ENCODE peak calls at places on chromosome 13, in five cellular contexts. W, B, R, Z and A are unnamed samples.

GRCh38 chr13:27012482-27013197 is 159.0 kb downstream of the USP12 start:
- DNase-seq in W (no peak), B (peak; percentile 16), R (no peak), Z (no peak), A (no peak)

GRCh38 chr13:43094901-43095300 is 71.5 kb downstream of the DNAJC15 start:
- DNase-seq in W (no peak), B (no peak), R (no peak), Z (no peak), A (no peak)

GRCh38 chr13:81184556-81185265 is 843.8 kb upstream of the SPRY2 start:
- DNase-seq in W (no peak), B (no peak), R (no peak), Z (no peak), A (no peak)

GRCh38 chr13:81540777-81541176 is 1199.9 kb upstream of the SPRY2 start:
- DNase-seq in W (no peak), B (no peak), R (no peak), Z (peak; percentile 19), A (no peak)

GRCh38 chr13:92260363-92260762 is 861.9 kb downstream of the GPC5 start:
- DNase-seq in W (no peak), B (no peak), R (no peak), Z (no peak), A (peak; percentile 6)

GRCh38 chr13:29573190-29573589 is 22.3 kb downstream of the SLC7A1 start:
- DNase-seq in W (peak; percentile 78), B (peak; percentile 36), R (no peak), Z (no peak), A (no peak)

GRCh38 chr13:42064259-42064658 is 15.8 kb downstream of the DGKH start:
- DNase-seq in W (no peak), B (no peak), R (no peak), Z (no peak), A (no peak)

GRCh38 chr13:77034883-77035282 is 7.9 kb upstream of the FBXL3 start:
- DNase-seq in W (no peak), B (no peak), R (no peak), Z (no peak), A (no peak)

GRCh38 chr13:48586591-48587103 is 53.8 kb upstream of the RCBTB2 start:
- DNase-seq in W (peak; percentile 21), B (no peak), R (no peak), Z (peak; percentile 28), A (no peak)

GRCh38 chr13:40446365-40446764 is 220.1 kb downstream of the FOXO1 start:
- DNase-seq in W (no peak), B (no peak), R (no peak), Z (no peak), A (no peak)

GRCh38 chr13:42350141-42350540 is 78.2 kb downstream of the AKAP11 start:
- DNase-seq in W (no peak), B (no peak), R (no peak), Z (no peak), A (no peak)

GRCh38 chr13:49584771-49585182 is 581 bp downstream of the RCBTB1 start:
- DNase-seq in W (no peak), B (no peak), R (no peak), Z (no peak), A (no peak)

GRCh38 chr13:48456546-48456945 is 43.6 kb upstream of the LPAR6 start:
- DNase-seq in W (no peak), B (no peak), R (no peak), Z (no peak), A (no peak)

GRCh38 chr13:76711515-76712182 is 174.6 kb downstream of the KCTD12 start:
- DNase-seq in W (no peak), B (peak; percentile 26), R (no peak), Z (no peak), A (no peak)

GRCh38 chr13:25633108-25633507 is 261.3 kb downstream of the ATP8A2 start:
- DNase-seq in W (no peak), B (no peak), R (no peak), Z (no peak), A (no peak)

GRCh38 chr13:40302351-40302750 is 364.1 kb downstream of the FOXO1 start:
- DNase-seq in W (no peak), B (no peak), R (no peak), Z (no peak), A (no peak)

GRCh38 chr13:93039131-93039530 is 187.5 kb upstream of the GPC6 start:
- DNase-seq in W (no peak), B (no peak), R (no peak), Z (no peak), A (no peak)

GRCh38 chr13:81487151-81487550 is 1146.2 kb upstream of the SPRY2 start:
- DNase-seq in W (peak; percentile 35), B (no peak), R (peak; percentile 16), Z (peak; percentile 63), A (peak; percentile 28)

GRCh38 chr13:91647361-91647970 is 249.0 kb downstream of the GPC5 start:
- DNase-seq in W (peak; percentile 9), B (no peak), R (peak; percentile 53), Z (peak; percentile 61), A (peak; percentile 49)

GRCh38 chr13:102033316-102033715 is 368.5 kb downstream of the FGF14 start:
- DNase-seq in W (no peak), B (no peak), R (peak; percentile 52), Z (no peak), A (no peak)

GRCh38 chr13:60260440-60260839 is 96.7 kb upstream of the DIAPH3 start:
- DNase-seq in W (no peak), B (no peak), R (no peak), Z (no peak), A (no peak)

GRCh38 chr13:48630291-48630690 is 23.4 kb upstream of the CYSLTR2 start:
- DNase-seq in W (no peak), B (no peak), R (no peak), Z (no peak), A (no peak)

GRCh38 chr13:47816835-47817234 is 184.2 kb downstream of the SUCLA2 start:
- DNase-seq in W (no peak), B (no peak), R (no peak), Z (no peak), A (no peak)

GRCh38 chr13:29457299-29457698 is 138.2 kb downstream of the SLC7A1 start:
- DNase-seq in W (no peak), B (no peak), R (no peak), Z (no peak), A (no peak)

GRCh38 chr13:29853131-29853530 is 2.7 kb upstream of the UBL3 start:
- DNase-seq in W (no peak), B (no peak), R (no peak), Z (no peak), A (no peak)

DNA sequence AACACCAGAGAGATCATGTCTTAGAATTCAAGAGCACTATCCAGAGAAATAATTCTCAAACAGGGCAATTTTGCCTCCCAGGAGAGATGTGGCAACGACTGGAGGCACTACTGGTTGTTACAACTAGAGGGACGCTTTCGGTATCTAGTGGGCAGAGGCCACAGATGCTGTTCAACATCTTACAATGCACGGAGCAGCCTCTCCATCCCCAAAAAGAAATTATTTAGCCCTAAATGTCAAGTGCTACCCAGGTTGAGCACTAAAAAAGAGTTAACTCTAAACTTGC is 78.6 kb downstream of the ABCC4 start:
- DNase-seq in W (no peak), B (no peak), R (no peak), Z (no peak), A (no peak)
- TF ChIP-seq CTCF in W (no peak), B (no peak), R (no peak), Z (no peak), A (no peak)

DNA sequence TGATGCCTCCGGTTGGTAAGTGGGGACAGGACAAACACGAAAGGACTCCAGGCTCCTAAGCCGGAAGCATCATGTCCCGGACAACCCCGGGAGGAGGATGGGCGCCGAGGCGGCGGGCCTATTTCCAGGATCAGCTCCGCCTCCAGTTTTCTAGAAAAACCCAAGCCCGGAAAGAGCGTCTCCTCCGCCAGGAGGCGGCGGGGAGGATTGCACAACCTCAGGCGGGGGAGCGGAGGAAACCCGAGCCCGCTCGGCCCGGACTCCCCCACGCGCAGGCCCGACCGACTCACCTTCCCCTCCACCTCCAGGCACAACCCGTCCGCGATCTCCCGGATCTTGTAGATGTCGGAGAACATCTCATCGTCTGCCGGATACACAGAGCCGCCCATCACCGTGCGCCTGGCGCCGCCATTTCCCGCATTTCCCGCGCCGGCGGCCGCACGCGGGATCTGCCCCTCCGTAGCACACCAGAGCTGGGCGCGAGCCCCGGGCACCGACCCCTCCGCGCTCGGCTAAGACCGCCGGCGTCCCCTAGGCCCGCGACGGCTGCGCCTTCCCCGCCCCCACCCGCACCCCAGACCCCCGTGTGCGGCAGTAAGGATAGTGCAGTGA is 455 bp downstream of the TPT1 start:
- DNase-seq in W (peak; percentile 89), B (peak; percentile 93), R (peak; percentile 85), Z (peak; percentile 89), A (peak; percentile 85)
- TF ChIP-seq CTCF in W (peak; percentile 69), B (peak; percentile 83), R (peak; percentile 67), Z (peak; percentile 58), A (peak; percentile 35)

DNA sequence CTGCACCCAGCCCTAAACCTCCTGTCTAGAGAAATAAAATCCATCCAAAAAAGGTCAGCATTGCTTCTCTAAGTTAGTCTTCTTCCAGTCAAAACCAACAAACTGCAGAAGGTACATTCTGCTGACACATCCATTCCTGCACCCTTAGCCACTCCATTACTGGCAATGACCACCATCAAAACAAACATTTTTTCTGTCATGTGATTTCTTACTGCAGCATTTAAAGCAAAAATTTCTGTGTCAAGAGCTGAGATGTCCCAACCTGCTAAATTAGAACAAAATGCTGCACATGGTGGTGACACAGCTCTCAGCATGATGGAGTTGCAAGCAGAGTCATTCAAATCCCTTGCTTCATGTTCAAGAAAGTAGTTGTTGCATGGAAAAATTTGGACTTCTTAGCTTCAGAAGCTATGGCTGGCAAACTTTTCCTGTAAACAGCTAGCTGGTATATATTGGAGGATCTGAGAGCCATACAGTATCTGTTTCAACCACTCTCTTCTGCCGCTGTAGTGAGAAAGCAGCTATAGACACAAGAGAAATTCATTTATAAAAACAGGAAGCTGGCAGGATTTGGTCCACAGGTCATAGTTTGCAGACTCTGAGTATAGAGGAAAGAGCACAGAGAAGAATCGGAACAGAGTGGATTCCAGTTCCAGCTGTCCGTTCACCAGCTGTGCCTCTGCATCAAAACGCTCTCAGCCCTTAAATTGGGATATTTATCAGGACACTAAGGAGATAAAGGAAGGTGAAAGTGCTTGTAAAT is 17.4 kb downstream of the RUBCNL start:
- DNase-seq in W (no peak), B (no peak), R (no peak), Z (no peak), A (no peak)
- TF ChIP-seq CTCF in W (no peak), B (no peak), R (no peak), Z (no peak), A (no peak)

GRCh38 chr13:31913459-31913858 is 118.1 kb upstream of the FRY start:
- DNase-seq in W (peak; percentile 62), B (no peak), R (no peak), Z (no peak), A (no peak)
- TF ChIP-seq CTCF in W (peak; percentile 51), B (no peak), R (no peak), Z (no peak), A (no peak)

GRCh38 chr13:23741879-23742510 is 147.2 kb downstream of the MIPEP start:
- DNase-seq in W (no peak), B (no peak), R (peak; percentile 68), Z (peak; percentile 44), A (peak; percentile 32)
- TF ChIP-seq CTCF in W (peak; percentile 14), B (no peak), R (peak; percentile 79), Z (peak; percentile 72), A (peak; percentile 64)